ENCODE peak calls at places on chromosomes 7 and 10, in nine cellular contexts. Y is OCI-LY7, C is PC-3, Q is H9, W is fibroblast of lung, V is IMR-90, G is mammary epithelial cell, K is hepatocyte, D is neural progenitor cell. X is an unnamed sample.

GRCh38 chr7:41449694-41450093 is 253.2 kb downstream of the INHBA start:
- DNase-seq in Y (no peak), C (no peak), Q (no peak), W (no peak), V (no peak), G (no peak), K (no peak), D (no peak), X (no peak)

GRCh38 chr7:39560398-39560797 is 5.8 kb upstream of the YAE1 start:
- DNase-seq in Y (no peak), C (peak), Q (no peak), W (no peak), V (no peak), G (no peak), K (no peak), D (no peak), X (no peak)

GRCh38 chr10:110845756-110846620 is 25.7 kb upstream of the PDCD4 start:
- DNase-seq in Y (no peak), C (peak), Q (no peak), W (no peak), V (no peak), G (no peak), K (peak), D (no peak), X (no peak)

GRCh38 chr10:75959912-75960311 is 528.5 kb downstream of the LRMDA start:
- DNase-seq in Y (no peak), C (no peak), Q (no peak), W (no peak), V (no peak), G (no peak), K (no peak), D (no peak), X (no peak)

GRCh38 chr10:4918236-4918635 is 45.0 kb upstream of the AKR1C1 start:
- DNase-seq in Y (no peak), C (no peak), Q (no peak), W (no peak), V (no peak), G (no peak), K (no peak), D (no peak), X (no peak)

GRCh38 chr7:106199024-106199423 is 85.8 kb downstream of the NAMPT start:
- DNase-seq in Y (no peak), C (no peak), Q (no peak), W (no peak), V (no peak), G (no peak), K (no peak), D (no peak), X (no peak)

GRCh38 chr7:88331322-88331721 is 24.6 kb upstream of the STEAP4 start:
- DNase-seq in Y (no peak), C (no peak), Q (no peak), W (no peak), V (no peak), G (no peak), K (no peak), D (no peak), X (no peak)

GRCh38 chr7:1974714-1975113 is 258.0 kb downstream of the MAD1L1 start:
- DNase-seq in Y (no peak), C (no peak), Q (no peak), W (no peak), V (no peak), G (no peak), K (no peak), D (no peak), X (no peak)

GRCh38 chr10:69644658-69645295 is 14.7 kb downstream of the FAM241B start:
- DNase-seq in Y (peak), C (peak), Q (peak), W (peak), V (peak), G (peak), K (peak), D (peak), X (no peak)

GRCh38 chr7:135669774-135670173 is 7.5 kb downstream of the STMP1 start:
- DNase-seq in Y (no peak), C (no peak), Q (no peak), W (no peak), V (no peak), G (no peak), K (no peak), D (no peak), X (no peak)

GRCh38 chr10:71597821-71598498 is 121.6 kb downstream of the C10orf105 start:
- DNase-seq in Y (peak), C (no peak), Q (no peak), W (no peak), V (no peak), G (no peak), K (no peak), D (no peak), X (no peak)

GRCh38 chr7:135769403-135769802 is 20.8 kb upstream of the FAM180A start:
- DNase-seq in Y (no peak), C (no peak), Q (no peak), W (no peak), V (no peak), G (no peak), K (no peak), D (no peak), X (no peak)

GRCh38 chr7:132935608-132936007 is 146.3 kb downstream of the CHCHD3 start:
- DNase-seq in Y (no peak), C (no peak), Q (no peak), W (no peak), V (no peak), G (no peak), K (no peak), D (no peak), X (no peak)

GRCh38 chr7:151018421-151019129 is 5.7 kb downstream of the ATG9B start:
- DNase-seq in Y (no peak), C (no peak), Q (peak), W (peak), V (no peak), G (no peak), K (peak), D (peak), X (no peak)

GRCh38 chr10:49183596-49184542 is 4.3 kb downstream of the TMEM273 start:
- DNase-seq in Y (no peak), C (no peak), Q (no peak), W (no peak), V (no peak), G (no peak), K (no peak), D (no peak), X (no peak)

GRCh38 chr7:137953043-137953691 is 48.7 kb downstream of the CREB3L2 start:
- DNase-seq in Y (no peak), C (no peak), Q (no peak), W (peak), V (peak), G (no peak), K (peak), D (peak), X (no peak)

GRCh38 chr7:43215061-43215460 is 102.6 kb downstream of the HECW1 start:
- DNase-seq in Y (no peak), C (no peak), Q (no peak), W (no peak), V (no peak), G (no peak), K (no peak), D (peak), X (no peak)

GRCh38 chr7:43211276-43211675 is 98.8 kb downstream of the HECW1 start:
- DNase-seq in Y (no peak), C (peak), Q (no peak), W (no peak), V (no peak), G (no peak), K (no peak), D (peak), X (no peak)

GRCh38 chr7:43208189-43208588 is 95.7 kb downstream of the HECW1 start:
- DNase-seq in Y (no peak), C (no peak), Q (no peak), W (no peak), V (no peak), G (no peak), K (no peak), D (no peak), X (no peak)

GRCh38 chr7:43212921-43213320 is 100.5 kb downstream of the HECW1 start:
- DNase-seq in Y (no peak), C (no peak), Q (no peak), W (no peak), V (no peak), G (no peak), K (no peak), D (no peak), X (no peak)

GRCh38 chr7:43211693-43212092 is 99.2 kb downstream of the HECW1 start:
- DNase-seq in Y (no peak), C (no peak), Q (no peak), W (peak), V (no peak), G (no peak), K (no peak), D (no peak), X (no peak)
- H2AFZ ChIP-seq in Y (no peak), C (no peak), Q (no peak), W (no peak), V (no peak), G (no peak), K (no peak), D (peak), X (no peak)

GRCh38 chr7:17941171-17941490 is 837 bp upstream of the SNX13 start:
- DNase-seq in Y (peak), C (peak), Q (no peak), W (peak), V (no peak), G (peak), K (peak), D (no peak), X (no peak)

GRCh38 chr7:17942231-17942630 is 1.9 kb upstream of the SNX13 start:
- DNase-seq in Y (no peak), C (peak), Q (no peak), W (no peak), V (no peak), G (no peak), K (peak), D (no peak), X (no peak)

GRCh38 chr7:17940302-17941170 is at the start of gene SNX13:
- DNase-seq in Y (peak), C (peak), Q (peak), W (peak), V (peak), G (peak), K (peak), D (peak), X (no peak)

GRCh38 chr7:17944720-17945119 is 4.4 kb upstream of the SNX13 start:
- DNase-seq in Y (no peak), C (no peak), Q (no peak), W (no peak), V (no peak), G (no peak), K (no peak), D (no peak), X (no peak)

GRCh38 chr7:17943006-17943405 is 2.7 kb upstream of the SNX13 start:
- DNase-seq in Y (no peak), C (no peak), Q (no peak), W (no peak), V (no peak), G (no peak), K (no peak), D (no peak), X (no peak)
- H2AFZ ChIP-seq in Y (no peak), C (no peak), Q (no peak), W (no peak), V (no peak), G (no peak), K (no peak), D (no peak), X (no peak)

DNA sequence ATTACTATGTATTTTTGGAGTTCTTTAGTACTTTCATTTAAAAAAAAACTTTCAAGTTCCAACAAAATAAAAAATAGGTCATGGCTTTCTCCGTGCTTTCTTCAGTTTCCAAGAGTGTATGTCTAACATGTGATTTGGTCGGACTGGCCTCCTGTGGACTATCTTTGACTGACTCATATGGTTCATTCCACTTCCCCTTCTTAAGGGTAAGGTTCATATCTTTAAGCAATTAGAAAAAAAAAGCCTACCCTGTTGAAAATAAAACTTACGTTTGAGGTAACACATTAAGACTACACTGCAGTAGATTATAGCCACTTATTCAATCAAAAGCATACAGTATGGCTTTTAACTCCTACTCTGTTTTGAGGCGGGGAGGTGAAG is 112.8 kb upstream of the AHR start:
- DNase-seq in Y (no peak), C (peak), Q (no peak), W (peak), V (peak), G (peak), K (peak), D (no peak), X (no peak)
- H2AFZ ChIP-seq in Y (no peak), C (peak), Q (no peak), W (no peak), V (no peak), G (no peak), K (no peak), D (no peak), X (no peak)

DNA sequence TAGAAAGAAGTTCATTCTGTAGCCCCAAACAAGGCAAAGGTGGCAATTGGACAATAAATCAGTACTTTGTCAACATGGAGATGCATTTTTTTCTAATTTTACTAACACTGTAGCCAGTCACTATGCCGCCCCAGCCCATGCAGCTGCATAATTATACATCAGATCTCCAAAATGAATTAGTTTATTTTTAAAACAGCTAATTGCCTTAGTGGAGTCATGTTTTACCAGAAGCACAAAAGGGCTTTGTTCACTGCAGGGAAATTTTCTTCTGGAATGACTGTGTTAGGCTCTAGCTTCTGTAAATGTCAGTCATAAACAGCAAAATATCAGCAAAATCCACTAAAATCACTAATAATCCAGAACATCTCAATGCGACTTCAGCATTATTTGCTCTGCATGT is 20.1 kb upstream of the HDAC9 start:
- DNase-seq in Y (no peak), C (no peak), Q (no peak), W (no peak), V (no peak), G (no peak), K (no peak), D (no peak), X (no peak)
- H2AFZ ChIP-seq in Y (no peak), C (no peak), Q (no peak), W (no peak), V (no peak), G (no peak), K (no peak), D (no peak), X (no peak)

GRCh38 chr10:30151581-30152389 is 92.4 kb upstream of the JCAD start:
- DNase-seq in Y (no peak), C (peak), Q (peak), W (peak), V (peak), G (peak), K (peak), D (no peak), X (peak)
- H2AFZ ChIP-seq in Y (no peak), C (peak), Q (no peak), W (no peak), V (peak), G (peak), K (no peak), D (no peak), X (no peak)